ENCODE peak calls at places on chromosome 1, in six cellular contexts. One of them, this sample, is unnamed.
A peak's percentile ranks its signal among the peaks of the same experiment; 100 is the strongest.

GRCh38 chr1:244104309-244105060 is 53.4 kb downstream of the ZBTB18 start:
- DNase-seq in K562: no peak
- DNase-seq in GM12878: no peak
- DNase-seq in A549: peak; percentile 38
- DNase-seq in SK-N-SH: peak; percentile 44
- DNase-seq in H1: no peak
- DNase-seq in this sample: peak; percentile 48

GRCh38 chr1:54046671-54047383 is 6.2 kb downstream of the TMEM59 start:
- DNase-seq in K562: no peak
- DNase-seq in GM12878: no peak
- DNase-seq in A549: no peak
- DNase-seq in SK-N-SH: no peak
- DNase-seq in H1: no peak
- DNase-seq in this sample: no peak

GRCh38 chr1:154594811-154595210 is 13.2 kb downstream of the ADAR start:
- DNase-seq in K562: no peak
- DNase-seq in GM12878: no peak
- DNase-seq in A549: no peak
- DNase-seq in SK-N-SH: no peak
- DNase-seq in H1: no peak
- DNase-seq in this sample: no peak

GRCh38 chr1:201760516-201760915 is 68.4 kb upstream of the IPO9 start:
- DNase-seq in K562: no peak
- DNase-seq in GM12878: no peak
- DNase-seq in A549: no peak
- DNase-seq in SK-N-SH: no peak
- DNase-seq in H1: no peak
- DNase-seq in this sample: no peak

GRCh38 chr1:110214454-110215404 is 4.6 kb downstream of the KCNC4 start:
- DNase-seq in K562: no peak
- DNase-seq in GM12878: no peak
- DNase-seq in A549: no peak
- DNase-seq in SK-N-SH: peak; percentile 57
- DNase-seq in H1: no peak
- DNase-seq in this sample: peak; percentile 19

GRCh38 chr1:91631718-91632330 is 131.2 kb downstream of the CDC7 start:
- DNase-seq in K562: no peak
- DNase-seq in GM12878: no peak
- DNase-seq in A549: no peak
- DNase-seq in SK-N-SH: no peak
- DNase-seq in H1: no peak
- DNase-seq in this sample: no peak

GRCh38 chr1:210937846-210938245 is 196.1 kb downstream of the KCNH1 start:
- DNase-seq in K562: no peak
- DNase-seq in GM12878: no peak
- DNase-seq in A549: no peak
- DNase-seq in SK-N-SH: no peak
- DNase-seq in H1: no peak
- DNase-seq in this sample: no peak

GRCh38 chr1:235468970-235469369 is 35.3 kb downstream of the B3GALNT2 start:
- DNase-seq in K562: no peak
- DNase-seq in GM12878: no peak
- DNase-seq in A549: peak; percentile 10
- DNase-seq in SK-N-SH: no peak
- DNase-seq in H1: no peak
- DNase-seq in this sample: peak; percentile 9

GRCh38 chr1:32791881-32792280 is 25.3 kb downstream of the YARS1 start:
- DNase-seq in K562: no peak
- DNase-seq in GM12878: no peak
- DNase-seq in A549: peak; percentile 29
- DNase-seq in SK-N-SH: no peak
- DNase-seq in H1: no peak
- DNase-seq in this sample: no peak

GRCh38 chr1:9453375-9454093 is 85.7 kb upstream of the SLC25A33 start:
- DNase-seq in K562: no peak
- DNase-seq in GM12878: no peak
- DNase-seq in A549: no peak
- DNase-seq in SK-N-SH: peak; percentile 40
- DNase-seq in H1: no peak
- DNase-seq in this sample: no peak

GRCh38 chr1:213947200-213947775 is 40.5 kb upstream of the PROX1 start:
- DNase-seq in K562: no peak
- DNase-seq in GM12878: no peak
- DNase-seq in A549: no peak
- DNase-seq in SK-N-SH: no peak
- DNase-seq in H1: peak; percentile 15
- DNase-seq in this sample: peak; percentile 20
- TF ChIP-seq CHD2 in K562: no peak
- TF ChIP-seq CHD2 in GM12878: no peak
- TF ChIP-seq CHD2 in A549: no peak
- TF ChIP-seq CHD2 in SK-N-SH: no peak
- TF ChIP-seq CHD2 in H1: no peak
- TF ChIP-seq CHD2 in this sample: no peak

DNA sequence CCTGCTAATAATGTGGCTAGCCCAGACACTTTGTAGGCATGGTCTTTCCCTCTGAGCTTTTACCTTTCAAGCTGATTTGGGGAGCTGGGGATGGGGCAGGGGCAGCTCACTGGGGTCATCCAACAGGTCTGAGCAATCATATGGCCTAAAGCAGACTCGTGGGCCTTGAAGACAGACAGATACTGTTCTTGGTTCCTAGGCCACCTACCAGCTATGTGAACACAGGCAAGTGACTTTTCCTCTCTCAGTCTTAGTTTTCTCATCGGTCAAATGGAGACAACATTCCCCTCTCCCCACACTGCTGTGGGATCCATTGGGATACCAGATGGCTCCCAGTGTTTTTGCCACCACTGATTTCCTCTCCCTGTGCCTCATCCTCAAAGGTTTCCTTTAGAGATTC is 181.8 kb downstream of the RRAGC start:
- DNase-seq in K562: no peak
- DNase-seq in GM12878: no peak
- DNase-seq in A549: no peak
- DNase-seq in SK-N-SH: no peak
- DNase-seq in H1: no peak
- DNase-seq in this sample: no peak
- TF ChIP-seq CHD2 in K562: no peak
- TF ChIP-seq CHD2 in GM12878: no peak
- TF ChIP-seq CHD2 in A549: no peak
- TF ChIP-seq CHD2 in SK-N-SH: no peak
- TF ChIP-seq CHD2 in H1: no peak
- TF ChIP-seq CHD2 in this sample: no peak

DNA sequence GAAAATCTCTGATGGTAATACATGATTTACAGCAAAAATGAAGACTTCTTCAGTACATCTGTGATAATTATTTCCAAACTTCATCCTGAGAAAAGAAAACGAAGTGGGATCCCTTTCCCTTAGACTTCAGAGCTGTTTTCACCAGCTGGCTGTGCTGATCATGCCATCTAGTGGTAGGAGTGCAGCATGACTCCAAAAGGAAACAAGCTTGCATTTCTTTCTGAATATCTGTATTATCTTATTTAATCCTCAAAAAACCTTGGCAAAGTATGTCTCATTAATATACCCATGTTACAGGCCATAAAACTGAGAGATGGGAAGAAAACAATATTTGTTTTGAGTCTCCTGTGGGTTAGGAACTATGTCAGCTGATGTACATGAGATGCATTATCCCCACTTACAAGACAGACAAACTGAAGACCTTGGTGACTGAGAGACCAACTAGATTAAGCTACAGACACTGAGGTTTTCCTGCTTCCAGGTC is 9.8 kb upstream of the GJA8 start:
- DNase-seq in K562: peak; percentile 63
- DNase-seq in GM12878: no peak
- DNase-seq in A549: peak; percentile 57
- DNase-seq in SK-N-SH: peak; percentile 49
- DNase-seq in H1: no peak
- DNase-seq in this sample: peak; percentile 28
- TF ChIP-seq CHD2 in K562: no peak
- TF ChIP-seq CHD2 in GM12878: no peak
- TF ChIP-seq CHD2 in A549: no peak
- TF ChIP-seq CHD2 in SK-N-SH: no peak
- TF ChIP-seq CHD2 in H1: no peak
- TF ChIP-seq CHD2 in this sample: no peak

DNA sequence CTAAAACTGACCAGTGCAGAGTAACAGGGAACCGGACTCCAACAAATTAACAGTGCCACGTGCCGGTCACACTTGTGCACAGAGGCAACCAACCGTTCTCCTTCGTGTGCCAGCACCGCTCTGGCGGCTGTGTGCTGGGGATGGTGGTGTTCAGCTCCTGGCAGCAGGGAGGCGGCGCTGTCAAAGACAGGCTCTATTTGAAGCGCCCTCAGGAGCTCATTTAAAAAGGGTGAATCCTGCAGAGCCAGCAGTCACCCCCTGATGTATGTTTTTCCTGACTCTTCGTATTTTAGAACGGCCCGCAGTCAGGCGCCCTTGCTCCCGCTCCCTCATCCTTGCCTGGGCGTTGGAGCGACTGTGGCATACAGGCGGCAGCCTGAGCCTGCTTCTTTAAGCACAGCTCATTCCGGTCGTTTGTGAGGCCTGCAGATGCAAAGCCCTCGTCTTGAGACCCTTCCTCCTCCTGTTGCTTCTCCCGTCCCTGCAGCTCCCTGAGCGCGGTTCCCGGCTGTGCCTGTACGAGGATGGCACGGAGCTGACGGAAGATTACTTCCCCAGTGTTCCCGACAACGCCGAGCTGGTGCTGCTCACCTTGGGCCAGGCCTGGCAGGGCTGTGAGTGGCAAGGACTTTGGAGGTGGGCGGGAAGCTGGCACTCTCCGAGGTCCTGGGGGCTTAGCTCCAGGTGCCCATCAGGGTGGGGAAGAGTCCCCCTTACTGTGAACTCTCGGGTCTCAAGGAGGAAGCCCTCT is 1.1 kb downstream of the DFFB start:
- DNase-seq in K562: no peak
- DNase-seq in GM12878: no peak
- DNase-seq in A549: no peak
- DNase-seq in SK-N-SH: peak; percentile 52
- DNase-seq in H1: no peak
- DNase-seq in this sample: peak; percentile 22
- TF ChIP-seq CHD2 in K562: no peak
- TF ChIP-seq CHD2 in GM12878: no peak
- TF ChIP-seq CHD2 in A549: no peak
- TF ChIP-seq CHD2 in SK-N-SH: no peak
- TF ChIP-seq CHD2 in H1: no peak
- TF ChIP-seq CHD2 in this sample: no peak